ENCODE peak calls at places on chromosomes 16 and 17, in six cellular contexts. E is A549, U is endothelial cell of umbilical vein, O is K562, A is WTC11, C is SK-N-SH. Q is an unnamed sample.

GRCh38 chr17:78378225-78379133 is at the start of gene PGS1:
- DNase-seq in E (peak), U (peak), A (peak), C (peak), O (peak), Q (peak)

GRCh38 chr16:29232811-29233704 is 173.5 kb downstream of the NPIPB11 start:
- DNase-seq in U (no peak), C (no peak), O (no peak), E (no peak), A (no peak), Q (no peak)

GRCh38 chr16:24544640-24545039 is 5.3 kb downstream of the RBBP6 start:
- DNase-seq in A (no peak), U (peak), O (no peak), E (no peak), C (no peak), Q (no peak)

GRCh38 chr16:1933097-1933661 is 9.8 kb downstream of the MSRB1 start:
- DNase-seq in E (no peak), O (no peak), U (no peak), A (no peak), C (peak), Q (no peak)

GRCh38 chr17:82118815-82119380 is 20.9 kb upstream of the FASN start:
- DNase-seq in A (no peak), O (peak), C (peak), E (no peak), U (no peak), Q (no peak)

GRCh38 chr16:86494565-86495356 is 15.6 kb upstream of the FOXF1 start:
- DNase-seq in E (no peak), A (no peak), O (no peak), U (no peak), C (no peak), Q (no peak)

GRCh38 chr17:65055280-65055707 is 1.2 kb downstream of the GNA13 start:
- DNase-seq in E (no peak), C (peak), O (no peak), U (no peak), A (no peak), Q (no peak)

GRCh38 chr17:39652635-39653315 is 12.4 kb upstream of the TCAP start:
- DNase-seq in E (no peak), C (no peak), A (peak), U (peak), O (no peak), Q (no peak)

GRCh38 chr16:24685539-24686432 is 43.7 kb upstream of the TNRC6A start:
- DNase-seq in E (peak), O (peak), A (peak), C (peak), U (peak), Q (no peak)

GRCh38 chr16:74169687-74170522 is 126.7 kb upstream of the PSMD7 start:
- DNase-seq in A (no peak), U (peak), E (no peak), O (no peak), C (no peak), Q (no peak)

GRCh38 chr17:8151120-8151640 is 1.0 kb downstream of the PER1 start:
- DNase-seq in A (peak), E (no peak), O (peak), C (peak), U (peak), Q (peak)

GRCh38 chr17:76700290-76700626 is 10.5 kb downstream of the MXRA7 start:
- DNase-seq in C (no peak), O (no peak), U (no peak), E (no peak), A (no peak), Q (no peak)

DNA sequence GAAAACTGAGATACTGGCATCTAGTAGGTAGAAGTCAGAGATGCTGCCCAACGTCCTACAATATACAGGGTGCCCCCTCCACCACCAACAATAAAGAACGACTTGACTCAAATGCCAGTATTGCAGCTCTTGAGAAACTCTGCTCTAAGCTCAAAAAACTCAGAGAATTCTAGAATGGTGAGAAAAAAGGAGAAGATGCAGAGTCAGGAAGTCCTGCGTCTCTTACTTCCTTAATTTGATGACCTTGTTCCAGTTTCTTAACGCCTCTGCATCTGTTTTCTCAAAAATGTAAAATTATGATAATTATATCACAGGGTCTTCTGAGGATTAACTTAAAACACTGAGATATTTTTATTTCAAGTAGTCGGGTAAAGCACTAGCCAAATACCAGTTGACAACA is 1.7 kb upstream of the HSBP1 start:
- DNase-seq in C (no peak), A (no peak), O (no peak), E (no peak), U (no peak), Q (peak)
- TF ChIP-seq MAX in C (no peak), A (no peak), O (no peak), E (no peak), U (no peak), Q (no peak)

DNA sequence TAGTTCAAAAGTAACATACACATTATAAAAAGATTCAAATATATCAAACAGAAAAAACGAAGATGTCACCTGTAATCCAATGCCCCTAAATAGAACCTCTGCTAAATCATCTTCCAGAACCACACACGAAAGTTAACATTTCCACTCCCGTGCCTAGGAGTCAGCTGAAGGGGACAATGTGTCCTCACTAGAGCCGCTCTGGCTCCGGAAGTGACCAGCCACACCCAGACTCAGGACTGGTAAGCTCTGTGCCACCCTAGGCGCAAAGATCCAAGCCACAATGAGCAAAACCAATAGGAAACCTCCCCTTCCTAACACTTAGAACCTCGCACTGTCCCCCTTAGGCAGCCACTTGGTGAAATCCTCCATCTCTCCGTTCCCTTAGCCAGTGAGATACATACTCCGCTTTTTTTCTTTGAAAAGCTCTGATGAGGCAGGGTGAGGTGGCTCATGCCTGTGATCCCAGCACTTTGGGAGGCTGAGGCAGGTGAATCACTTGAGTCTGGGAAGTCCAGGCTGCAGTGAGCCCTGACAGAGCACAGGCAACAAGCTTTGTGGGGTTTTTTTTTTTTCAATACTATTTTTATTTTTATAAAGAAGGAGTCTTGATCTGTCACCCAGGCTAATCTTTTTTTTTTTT is 11.8 kb downstream of the CTRB1 start:
- DNase-seq in E (no peak), O (no peak), A (no peak), U (no peak), C (no peak), Q (no peak)
- TF ChIP-seq MAX in E (no peak), O (no peak), A (no peak), U (no peak), C (no peak), Q (no peak)

GRCh38 chr17:850828-851759 is 68.9 kb downstream of the MRM3 start:
- DNase-seq in O (no peak), E (no peak), A (no peak), C (peak), U (no peak), Q (no peak)
- TF ChIP-seq MAX in O (no peak), E (no peak), A (no peak), C (no peak), U (no peak), Q (no peak)

GRCh38 chr16:64715624-64716023 is 406.2 kb downstream of the CDH11 start:
- DNase-seq in E (no peak), O (no peak), C (no peak), A (no peak), U (no peak), Q (no peak)
- TF ChIP-seq MAX in E (no peak), O (no peak), C (no peak), A (no peak), U (no peak), Q (no peak)

GRCh38 chr16:66751135-66751991 is at the start of gene DYNC1LI2:
- DNase-seq in U (peak), O (peak), E (peak), C (peak), A (peak), Q (peak)

GRCh38 chr16:66746048-66746447 is 5.4 kb downstream of the DYNC1LI2 start:
- DNase-seq in E (no peak), U (no peak), C (no peak), O (no peak), A (no peak), Q (peak)

GRCh38 chr16:66742409-66742808 is 9.0 kb downstream of the DYNC1LI2 start:
- DNase-seq in O (no peak), A (no peak), E (no peak), U (no peak), C (no peak), Q (no peak)

GRCh38 chr16:66750279-66751134 is 902 bp downstream of the DYNC1LI2 start:
- DNase-seq in U (no peak), E (no peak), O (no peak), C (no peak), A (no peak), Q (peak)

DNA sequence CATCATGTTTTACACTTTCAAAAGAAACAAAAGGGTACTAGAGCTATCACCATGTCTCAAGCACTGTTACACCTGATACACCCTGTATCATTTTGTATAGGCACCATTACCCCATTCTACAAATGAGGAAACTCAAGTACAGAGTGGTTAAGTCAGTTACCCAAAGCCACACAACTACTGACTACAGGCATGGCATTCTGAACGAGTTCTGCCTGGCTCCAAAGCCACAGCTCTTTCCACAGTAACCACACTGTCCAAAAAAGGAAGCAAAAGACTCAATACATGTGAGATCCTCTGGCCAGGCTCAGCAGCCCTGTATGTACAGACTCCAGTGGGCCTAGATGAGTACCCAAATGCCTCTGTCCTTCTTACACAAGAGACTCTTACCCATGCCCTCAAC is 4.7 kb downstream of the DYNC1LI2 start:
- DNase-seq in C (no peak), O (no peak), A (no peak), U (no peak), E (no peak), Q (peak)
- TF ChIP-seq MAX in C (no peak), O (no peak), A (no peak), U (no peak), E (no peak), Q (peak)

GRCh38 chr17:57869599-57870282 is 19.9 kb upstream of the MRPS23 start:
- DNase-seq in C (no peak), U (no peak), A (no peak), O (no peak), E (peak), Q (no peak)
- TF ChIP-seq MAX in C (peak), U (no peak), A (no peak), O (no peak), E (peak), Q (no peak)

DNA sequence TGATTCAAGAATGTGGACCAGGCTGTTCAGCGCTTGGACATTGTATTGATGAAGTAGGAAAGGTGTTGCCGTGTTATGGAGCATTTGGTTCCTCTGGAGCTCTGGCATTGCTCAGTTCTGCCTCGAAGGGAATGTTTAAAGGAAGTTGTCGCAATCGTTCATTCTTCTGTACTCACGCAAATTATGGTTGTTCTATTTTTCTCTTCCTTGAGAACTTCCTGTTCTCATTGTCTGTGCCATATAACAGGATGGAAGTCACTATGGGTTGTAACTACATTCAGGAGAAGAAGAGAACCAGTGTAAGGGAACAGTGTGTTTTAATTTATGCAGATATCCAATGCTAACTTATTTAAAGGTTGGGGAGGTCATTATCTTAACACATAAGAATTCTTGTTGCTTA is 13.0 kb downstream of the PCTP start:
- DNase-seq in O (no peak), U (peak), A (no peak), E (no peak), C (no peak), Q (peak)
- TF ChIP-seq MAX in O (no peak), U (no peak), A (no peak), E (no peak), C (no peak), Q (no peak)